ENCODE peak calls at places on chromosomes 1 and 21, in ten cellular contexts. M, U, P, Z, G, Q, X, I, H and K are unnamed samples.

GRCh38 chr21:44267655-44268142 is 6.0 kb upstream of the DNMT3L start:
- DNase-seq in P (no peak), Z (no peak), Q (no peak), I (peak; percentile 93), X (no peak), G (no peak), M (peak; percentile 32), H (no peak), U (peak; percentile 52), K (no peak)

GRCh38 chr1:3155056-3155805 is 86.2 kb downstream of the PRDM16 start:
- DNase-seq in X (no peak), G (no peak), I (no peak), M (no peak), U (no peak), Z (no peak), P (no peak), Q (no peak), H (no peak), K (no peak)

GRCh38 chr1:230186874-230187273 is 119.8 kb downstream of the GALNT2 start:
- DNase-seq in X (no peak), Z (no peak), U (no peak), P (no peak), I (no peak), G (no peak), H (no peak), M (no peak), Q (no peak), K (no peak)

GRCh38 chr1:117857434-117857833 is 72.0 kb downstream of the GDAP2 start:
- DNase-seq in G (no peak), Q (no peak), M (no peak), H (no peak), I (no peak), P (no peak), Z (no peak), U (no peak), X (peak; percentile 13), K (no peak)

GRCh38 chr21:18384771-18385170 is 18.8 kb downstream of the TMPRSS15 start:
- DNase-seq in P (no peak), I (peak; percentile 64), U (no peak), Q (no peak), H (no peak), G (no peak), X (peak; percentile 53), M (no peak), Z (peak; percentile 16), K (no peak)

GRCh38 chr1:220990417-220991337 is 111.4 kb downstream of the HLX start:
- DNase-seq in Z (no peak), X (no peak), H (peak; percentile 59), I (no peak), M (no peak), P (no peak), U (no peak), G (no peak), Q (peak; percentile 50), K (no peak)

GRCh38 chr1:56387071-56387747 is 192.2 kb downstream of the PLPP3 start:
- DNase-seq in Q (peak; percentile 76), U (no peak), H (peak; percentile 78), G (no peak), I (no peak), X (no peak), M (no peak), P (no peak), Z (no peak), K (no peak)

GRCh38 chr1:24108334-24109165 is 3.4 kb downstream of the MYOM3 start:
- DNase-seq in Q (peak; percentile 89), X (peak; percentile 58), P (no peak), Z (no peak), H (peak; percentile 93), M (peak; percentile 60), I (no peak), U (peak; percentile 79), G (peak; percentile 63), K (no peak)

GRCh38 chr1:119664057-119664456 is 16.0 kb upstream of the ZNF697 start:
- DNase-seq in P (no peak), M (no peak), U (no peak), G (no peak), X (no peak), Z (no peak), I (no peak), Q (no peak), H (no peak), K (no peak)

GRCh38 chr1:15427280-15427666 is 11.0 kb upstream of the CTRC start:
- DNase-seq in G (no peak), X (no peak), M (no peak), P (no peak), Q (no peak), U (no peak), Z (no peak), I (no peak), H (no peak), K (no peak)

GRCh38 chr1:15425961-15426360 is 12.3 kb upstream of the CTRC start:
- DNase-seq in Z (no peak), P (no peak), Q (no peak), G (no peak), H (no peak), I (no peak), X (no peak), U (no peak), M (no peak), K (peak; percentile 61)

GRCh38 chr1:15425521-15425920 is 12.7 kb upstream of the CTRC start:
- DNase-seq in X (no peak), H (no peak), G (no peak), Z (no peak), P (no peak), M (no peak), Q (no peak), U (no peak), I (no peak), K (no peak)

GRCh38 chr1:15424981-15425380 is 13.3 kb upstream of the CTRC start:
- DNase-seq in H (no peak), Q (no peak), M (no peak), G (no peak), P (no peak), Z (no peak), I (peak; percentile 26), X (no peak), U (no peak), K (no peak)

GRCh38 chr1:15426492-15427279 is 11.6 kb upstream of the CTRC start:
- DNase-seq in U (no peak), I (peak; percentile 37), Q (peak; percentile 53), M (peak; percentile 79), P (peak; percentile 58), G (peak; percentile 54), H (peak; percentile 69), Z (no peak), X (peak; percentile 52), K (peak; percentile 62)
- H3K27ac ChIP-seq in U (no peak overlapping the region), I (no peak overlapping the region), Q (peak overlapping the region; percentile 5), M (peak overlapping the region; percentile 82), P (peak overlapping the region; percentile 44), G (peak overlapping the region; percentile 98), H (peak overlapping the region; percentile 34), Z (no peak overlapping the region), X (no peak overlapping the region), K (peak overlapping the region; percentile 57)

GRCh38 chr21:38489283-38489677 is 9.0 kb downstream of the ERG start:
- DNase-seq in P (no peak), Z (no peak), I (no peak), G (no peak), X (peak; percentile 33), M (no peak), H (no peak), U (no peak), Q (no peak), K (no peak)
- H3K4me3 ChIP-seq in P (no peak overlapping the region), Z (no peak overlapping the region), I (no peak overlapping the region), G (no peak overlapping the region), X (no peak overlapping the region), M (no peak overlapping the region), H (no peak overlapping the region), U (no peak overlapping the region), Q (no peak overlapping the region), K (no peak overlapping the region)

GRCh38 chr1:41641483-41641829 is 157.0 kb upstream of the EDN2 start:
- DNase-seq in G (no peak), H (no peak), X (no peak), M (no peak), Q (no peak), Z (no peak), P (no peak), I (no peak), U (no peak), K (no peak)
- H3K27ac ChIP-seq in G (no peak overlapping the region), H (no peak overlapping the region), X (no peak overlapping the region), M (no peak overlapping the region), Q (no peak overlapping the region), Z (no peak overlapping the region), P (no peak overlapping the region), I (no peak overlapping the region), U (no peak overlapping the region), K (no peak overlapping the region)

DNA sequence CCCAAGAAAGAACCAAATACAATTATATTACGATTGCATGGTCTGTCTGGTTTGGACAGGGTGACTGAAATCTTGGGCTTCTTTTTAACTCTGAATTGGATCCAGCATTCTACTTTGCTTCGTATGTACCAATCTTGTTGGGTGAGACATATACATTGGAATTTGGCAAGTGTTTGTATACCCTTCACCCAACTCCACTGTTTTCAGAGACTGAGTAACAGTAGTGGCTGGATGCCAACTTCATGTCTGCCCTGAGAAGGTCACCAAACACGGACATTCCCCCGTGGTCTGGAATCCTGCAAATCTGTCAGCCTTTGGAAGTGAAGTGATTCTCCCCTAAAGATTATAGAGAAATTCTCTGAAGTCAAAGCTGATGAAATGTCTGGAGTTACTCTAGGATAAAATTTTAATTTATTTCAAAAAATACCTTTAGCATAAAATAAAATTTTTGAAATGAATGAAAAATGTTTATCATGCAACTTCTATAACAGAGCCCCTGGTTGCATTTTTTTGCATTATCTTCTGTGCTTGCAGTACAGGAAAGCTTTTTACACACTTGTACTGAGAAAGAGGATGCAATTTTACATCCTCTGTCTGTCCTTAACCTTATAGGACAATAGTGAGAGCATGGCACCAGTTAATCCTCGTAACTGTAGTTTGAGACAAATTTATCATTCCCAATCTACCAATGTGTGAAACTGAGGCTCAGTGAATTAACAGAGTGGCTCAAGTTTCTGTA is 201.8 kb downstream of the DISC1 start:
- DNase-seq in U (no peak), H (peak; percentile 97), Z (no peak), M (no peak), P (no peak), X (peak; percentile 45), Q (peak; percentile 96), G (peak; percentile 81), I (no peak), K (peak; percentile 64)
- H3K4me3 ChIP-seq in U (no peak overlapping the region), H (no peak overlapping the region), Z (no peak overlapping the region), M (no peak overlapping the region), P (no peak overlapping the region), X (no peak overlapping the region), Q (peak overlapping the region; percentile 47), G (no peak overlapping the region), I (no peak overlapping the region), K (no peak overlapping the region)

GRCh38 chr1:1990222-1990621 is 13.4 kb downstream of the CFAP74 start:
- DNase-seq in P (no peak), I (no peak), H (no peak), X (no peak), Q (no peak), M (no peak), U (peak; percentile 53), Z (no peak), G (no peak), K (no peak)
- H3K27ac ChIP-seq in P (no peak overlapping the region), I (no peak overlapping the region), H (no peak overlapping the region), X (peak overlapping the region; percentile 70), Q (no peak overlapping the region), M (peak overlapping the region; percentile 51), U (peak overlapping the region; percentile 46), Z (no peak overlapping the region), G (no peak overlapping the region), K (no peak overlapping the region)

DNA sequence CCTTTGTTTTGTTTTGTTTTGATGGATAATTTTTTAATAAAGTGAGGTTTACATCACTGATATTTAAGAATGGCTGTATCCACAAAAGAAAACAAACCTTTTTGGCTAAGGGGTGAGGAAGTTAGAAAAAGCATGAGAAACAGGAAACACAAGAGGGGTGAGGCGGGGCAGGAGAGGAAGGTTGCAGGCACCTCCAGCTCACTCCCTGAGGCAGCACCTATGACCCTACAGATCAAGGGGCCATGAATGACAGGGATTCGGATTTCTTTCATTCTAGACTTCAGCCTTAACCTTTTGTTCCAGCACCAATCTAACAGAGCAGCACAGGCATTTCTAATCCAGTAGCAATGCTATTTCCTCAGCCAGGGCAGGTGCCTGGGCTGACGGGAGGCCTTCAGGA is 4.4 kb downstream of the CLCA4 start:
- DNase-seq in U (no peak), G (no peak), Z (no peak), Q (no peak), X (no peak), M (no peak), P (no peak), I (no peak), H (no peak), K (no peak)
- H3K4me3 ChIP-seq in U (no peak overlapping the region), G (no peak overlapping the region), Z (no peak overlapping the region), Q (no peak overlapping the region), X (no peak overlapping the region), M (no peak overlapping the region), P (no peak overlapping the region), I (no peak overlapping the region), H (no peak overlapping the region), K (no peak overlapping the region)